ENCODE peak calls at places on chromosomes 5 and 9, in four cellular contexts. B is lung, F is cardiac muscle cell, S is GM06990. L is an unnamed sample.

GRCh38 chr9:27572918-27573698 is at the start of gene C9orf72:
- DNase-seq in B (peak; percentile 78), S (peak; percentile 83), F (peak; percentile 84), L (no peak)

GRCh38 chr5:174818430-174818829 is 94.0 kb downstream of the MSX2 start:
- DNase-seq in F (no peak), B (no peak), S (no peak), L (no peak)

GRCh38 chr9:69157751-69158466 is 16.2 kb upstream of the TJP2 start:
- DNase-seq in B (no peak), F (no peak), S (no peak), L (no peak)

GRCh38 chr9:120583958-120584369 is 4.0 kb upstream of the CDK5RAP2 start:
- DNase-seq in F (no peak), S (peak; percentile 35), B (no peak), L (peak; percentile 34)

GRCh38 chr9:36788534-36788933 is 215.8 kb downstream of the MELK start:
- DNase-seq in B (no peak), S (peak; percentile 13), F (peak; percentile 29), L (peak; percentile 9)

GRCh38 chr5:151475378-151475777 is 28.0 kb downstream of the SLC36A1 start:
- DNase-seq in S (no peak), B (no peak), F (no peak), L (no peak)

GRCh38 chr5:112154940-112155686 is 264.0 kb downstream of the EPB41L4A start:
- DNase-seq in B (no peak), S (no peak), F (no peak), L (no peak)

GRCh38 chr9:129341197-129341990 is 163.3 kb upstream of the IER5L start:
- DNase-seq in B (no peak), F (no peak), S (no peak), L (no peak)

GRCh38 chr5:30804739-30805313 is 388.7 kb upstream of the CDH6 start:
- DNase-seq in S (no peak), F (no peak), B (no peak), L (no peak)

GRCh38 chr5:172941067-172941516 is 18.1 kb upstream of the RPL26L1 start:
- DNase-seq in F (peak; percentile 34), B (no peak), S (no peak), L (peak; percentile 35)

GRCh38 chr9:121138561-121138960 is 63.1 kb downstream of the RAB14 start:
- DNase-seq in S (no peak), B (no peak), F (no peak), L (no peak)

GRCh38 chr9:70420267-70421019 is 6.0 kb upstream of the KLF9 start:
- DNase-seq in S (no peak), F (peak; percentile 69), B (peak; percentile 94), L (peak; percentile 90)

GRCh38 chr5:90221947-90222346 is 187.6 kb downstream of the CETN3 start:
- DNase-seq in F (no peak), B (no peak), S (no peak), L (peak; percentile 6)

GRCh38 chr9:128136816-128137793 is 9.6 kb upstream of the PTGES2 start:
- DNase-seq in B (no peak), S (no peak), F (no peak), L (no peak)

GRCh38 chr5:102924963-102925362 is 169.9 kb downstream of the PAM start:
- DNase-seq in F (no peak), B (no peak), S (no peak), L (no peak)

GRCh38 chr9:36187414-36187813 is 3.3 kb upstream of the CLTA start:
- DNase-seq in F (no peak), S (peak; percentile 36), B (no peak), L (no peak)

GRCh38 chr5:134554319-134555222 is 29.1 kb downstream of the JADE2 start:
- DNase-seq in B (peak; percentile 36), F (no peak), S (peak; percentile 76), L (peak; percentile 84)

GRCh38 chr5:37717613-37718431 is 122.0 kb downstream of the GDNF start:
- DNase-seq in F (peak; percentile 93), S (no peak), B (peak; percentile 67), L (peak; percentile 90)

GRCh38 chr9:113645972-113646241 is 182.4 kb downstream of the RGS3 start:
- DNase-seq in F (no peak), B (no peak), S (no peak), L (no peak)

GRCh38 chr9:3045153-3045552 is 201.3 kb upstream of the PUM3 start:
- DNase-seq in S (no peak), F (no peak), B (no peak), L (no peak)

DNA sequence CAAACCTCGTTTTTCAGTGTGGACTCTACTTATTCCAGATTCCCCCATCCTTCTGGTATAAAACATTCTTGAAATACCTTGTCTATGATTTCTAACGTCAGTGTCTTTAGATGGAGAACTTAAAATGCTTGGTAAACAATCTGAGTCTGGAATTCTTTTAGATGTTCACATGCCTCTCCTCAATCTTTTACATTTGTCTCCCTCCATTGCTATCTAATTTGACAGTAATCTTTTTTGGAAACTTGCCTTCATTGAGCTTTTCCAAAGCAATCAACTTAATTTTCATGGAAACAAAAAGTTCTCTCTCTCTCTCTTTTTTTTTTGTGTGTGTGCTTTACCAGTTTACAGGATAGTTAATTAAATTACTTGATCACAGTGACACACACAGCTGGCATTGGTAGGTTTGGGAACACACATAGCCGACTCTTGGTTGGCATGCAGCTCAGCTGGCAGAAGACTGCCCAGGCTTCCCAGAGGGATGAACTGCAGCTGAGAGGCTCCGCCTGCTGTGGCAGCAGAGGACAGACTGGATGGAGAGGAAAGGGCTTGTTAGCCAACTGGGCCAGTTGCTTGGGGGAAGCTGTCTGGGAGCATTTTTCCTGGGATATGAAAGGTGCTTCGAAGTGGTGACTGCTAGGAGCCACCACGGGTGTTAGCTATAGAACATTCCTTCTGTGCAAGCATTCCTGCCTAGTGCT is 271.3 kb downstream of the ZSWIM6 start:
- DNase-seq in F (no peak), S (no peak), B (no peak), L (peak; percentile 23)
- TF ChIP-seq CTCF in F (no peak), S (no peak), B (no peak), L (no peak)

GRCh38 chr9:79432485-79432884 is 139.3 kb upstream of the TLE4 start:
- DNase-seq in B (no peak), S (no peak), F (no peak), L (peak; percentile 14)

GRCh38 chr9:79430599-79430998 is 141.2 kb upstream of the TLE4 start:
- DNase-seq in F (no peak), S (no peak), B (no peak), L (no peak)

GRCh38 chr9:79428422-79428821 is 143.3 kb upstream of the TLE4 start:
- DNase-seq in B (no peak), S (no peak), F (no peak), L (no peak)

GRCh38 chr9:79425840-79426239 is 145.9 kb upstream of the TLE4 start:
- DNase-seq in B (no peak), S (no peak), F (no peak), L (no peak)

DNA sequence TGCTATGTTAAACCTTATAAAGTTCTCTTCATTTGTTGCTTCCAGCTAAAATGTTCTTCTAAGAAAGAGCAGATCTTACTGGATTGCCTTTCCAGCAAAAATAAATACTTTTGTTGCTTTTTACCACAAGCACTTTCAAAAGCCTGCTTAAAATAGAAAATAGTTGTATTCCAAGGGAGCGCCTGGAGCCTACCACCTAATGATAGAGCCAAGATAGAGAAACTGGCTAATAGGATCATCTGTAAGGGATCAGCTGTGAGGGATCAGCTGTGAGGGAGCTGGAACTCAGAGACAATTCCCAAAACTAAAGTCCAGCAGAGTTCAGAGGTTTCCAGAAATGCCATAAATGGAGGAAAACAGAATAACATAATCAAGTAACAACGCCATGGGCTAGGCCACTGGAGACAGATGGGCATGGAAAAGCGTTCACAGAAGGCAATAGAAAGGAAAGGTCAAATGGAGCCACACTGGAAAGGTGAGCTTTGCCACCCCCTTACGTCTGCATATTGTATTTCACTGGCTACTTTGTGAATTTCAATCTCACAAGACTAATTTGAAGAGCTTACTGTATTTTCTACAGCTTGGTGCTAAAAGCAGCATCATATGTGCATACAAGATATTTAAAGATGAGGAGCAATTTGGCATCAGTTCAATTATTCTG is 140.6 kb upstream of the TLE4 start:
- DNase-seq in F (no peak), S (no peak), B (no peak), L (peak; percentile 13)
- TF ChIP-seq CTCF in F (no peak), S (no peak), B (no peak), L (no peak)

DNA sequence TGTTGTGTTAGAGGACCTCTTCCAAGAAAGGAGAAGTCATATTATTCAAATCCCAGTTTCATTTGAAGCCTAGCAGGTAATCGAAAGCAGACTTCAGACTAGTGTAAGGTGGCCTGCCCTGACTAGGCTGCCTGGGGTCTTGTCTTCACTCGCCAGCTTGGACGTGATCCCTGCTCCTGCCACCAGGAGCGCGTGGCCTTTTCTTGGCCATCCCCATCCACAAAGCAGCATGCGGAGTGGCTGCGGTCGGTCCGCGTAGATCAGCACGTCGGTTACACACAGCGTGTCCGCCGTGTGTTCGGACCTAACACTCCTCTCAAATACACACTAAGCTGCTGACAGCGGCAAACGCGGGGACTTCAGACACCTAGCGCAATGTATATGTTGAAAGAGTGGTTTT is 37.3 kb downstream of the CFAP77 start:
- DNase-seq in B (no peak), F (peak; percentile 31), S (no peak), L (no peak)
- TF ChIP-seq CTCF in B (no peak), F (peak; percentile 6), S (no peak), L (no peak)

GRCh38 chr5:132905938-132906337 is 32.5 kb downstream of the LEAP2 start:
- DNase-seq in S (no peak), B (no peak), F (no peak), L (peak; percentile 54)
- TF ChIP-seq CTCF in S (no peak), B (no peak), F (no peak), L (no peak)

GRCh38 chr9:132896264-132896663 is 17.6 kb downstream of the SPACA9 start:
- DNase-seq in B (no peak), F (no peak), S (no peak), L (no peak)

GRCh38 chr9:132894343-132894742 is 15.6 kb downstream of the SPACA9 start:
- DNase-seq in F (no peak), S (no peak), B (no peak), L (peak; percentile 22)

GRCh38 chr9:132896906-132897305 is 18.2 kb downstream of the SPACA9 start:
- DNase-seq in B (no peak), F (no peak), S (no peak), L (no peak)

GRCh38 chr9:132894857-132895846 is 16.5 kb downstream of the SPACA9 start:
- DNase-seq in B (no peak), S (no peak), F (no peak), L (no peak)

GRCh38 chr9:132898043-132898442 is 19.3 kb downstream of the SPACA9 start:
- DNase-seq in S (no peak), B (no peak), F (no peak), L (no peak)
- TF ChIP-seq CTCF in S (no peak), B (no peak), F (no peak), L (no peak)

GRCh38 chr5:1206521-1207412 is 5.4 kb downstream of the SLC6A19 start:
- DNase-seq in F (no peak), S (no peak), B (no peak), L (no peak)
- TF ChIP-seq CTCF in F (no peak), S (no peak), B (no peak), L (no peak)